ENCODE peak calls at places on chromosomes 11 and 22, in four cellular contexts. L is spleen, F is endothelial cell of umbilical vein, A is HepG2. E is an unnamed sample.

GRCh38 chr11:88553204-88553603 is 215.7 kb upstream of the CTSC start:
- DNase-seq in L (no peak), F (no peak), A (no peak), E (no peak)

GRCh38 chr11:78138694-78139421 is 568 bp downstream of the ALG8 start:
- DNase-seq in L (no peak), F (no peak), A (no peak), E (no peak)

GRCh38 chr11:77154381-77155081 is 26.5 kb downstream of the MYO7A start:
- DNase-seq in L (no peak), F (peak), A (no peak), E (no peak)

GRCh38 chr11:75656044-75656726 is 12.7 kb downstream of the MAP6 start:
- DNase-seq in L (no peak), F (no peak), A (peak), E (no peak)

GRCh38 chr22:25942989-25943411 is 201.0 kb downstream of the MYO18B start:
- DNase-seq in L (no peak), F (no peak), A (no peak), E (no peak)

GRCh38 chr11:72781063-72781312 is 12.9 kb downstream of the STARD10 start:
- DNase-seq in L (no peak), F (no peak), A (no peak), E (no peak)

GRCh38 chr22:37455896-37456295 is 28.6 kb upstream of the ELFN2 start:
- DNase-seq in L (no peak), F (no peak), A (no peak), E (no peak)

GRCh38 chr11:67410369-67410831 is 5.1 kb upstream of the CARNS1 start:
- DNase-seq in L (peak), F (no peak), A (no peak), E (no peak)

GRCh38 chr11:102914238-102915043 is 39.7 kb upstream of the MMP12 start:
- DNase-seq in L (no peak), F (peak), A (peak), E (no peak)

GRCh38 chr11:74472030-74472429 is 4.7 kb upstream of the KCNE3 start:
- DNase-seq in L (no peak), F (no peak), A (no peak), E (no peak)

GRCh38 chr11:130055637-130056036 is 14.1 kb upstream of the APLP2 start:
- DNase-seq in L (no peak), F (no peak), A (no peak), E (no peak)

GRCh38 chr11:2105536-2105935 is 33.7 kb downstream of the IGF2 start:
- DNase-seq in L (peak), F (no peak), A (no peak), E (no peak)

GRCh38 chr11:31026315-31026714 is 343.2 kb downstream of the DCDC1 start:
- DNase-seq in L (no peak), F (no peak), A (no peak), E (no peak)

GRCh38 chr11:126166413-126166812 is 45.0 kb downstream of the RPUSD4 start:
- DNase-seq in L (peak), F (no peak), A (no peak), E (no peak)

GRCh38 chr22:24996420-24996952 is 44.0 kb downstream of the KIAA1671 start:
- DNase-seq in L (no peak), F (peak), A (no peak), E (no peak)

GRCh38 chr11:134142536-134142935 is 73.7 kb downstream of the JAM3 start:
- DNase-seq in L (no peak), F (no peak), A (no peak), E (no peak)

GRCh38 chr11:1870721-1871466 is 18.0 kb downstream of the LSP1 start:
- DNase-seq in L (peak), F (no peak), A (no peak), E (no peak)

GRCh38 chr11:123562166-123562565 is 92.3 kb downstream of the SCN3B start:
- DNase-seq in L (no peak), F (no peak), A (no peak), E (no peak)

GRCh38 chr11:21635359-21635758 is 557.5 kb upstream of the ANO5 start:
- DNase-seq in L (no peak), F (no peak), A (no peak), E (no peak)

GRCh38 chr11:8697056-8697455 is 14.5 kb downstream of the RPL27A start:
- DNase-seq in L (no peak), F (no peak), A (no peak), E (no peak)

GRCh38 chr11:12725863-12726666 is 51.8 kb downstream of the TEAD1 start:
- DNase-seq in L (no peak), F (peak), A (no peak), E (no peak)

GRCh38 chr11:120547871-120548681 is 36.5 kb downstream of the GRIK4 start:
- DNase-seq in L (peak), F (peak), A (peak), E (no peak)

GRCh38 chr11:118703563-118704106 is 24.2 kb upstream of the TREH start:
- DNase-seq in L (no peak), F (no peak), A (no peak), E (no peak)

GRCh38 chr11:11149671-11150459 is 203.2 kb downstream of the CSNK2A3 start:
- DNase-seq in L (no peak), F (no peak), A (no peak), E (no peak)

GRCh38 chr11:11148104-11148509 is 204.9 kb downstream of the CSNK2A3 start:
- DNase-seq in L (no peak), F (no peak), A (no peak), E (no peak)

GRCh38 chr11:11146830-11147229 is 206.2 kb downstream of the CSNK2A3 start:
- DNase-seq in L (no peak), F (no peak), A (no peak), E (no peak)

GRCh38 chr11:11152877-11153276 is 200.2 kb downstream of the CSNK2A3 start:
- DNase-seq in L (no peak), F (no peak), A (no peak), E (no peak)

GRCh38 chr11:11148598-11148997 is 204.5 kb downstream of the CSNK2A3 start:
- DNase-seq in L (no peak), F (no peak), A (no peak), E (no peak)
- TF ChIP-seq POLR2AphosphoS5 in L (no peak), F (no peak), A (no peak), E (no peak)

DNA sequence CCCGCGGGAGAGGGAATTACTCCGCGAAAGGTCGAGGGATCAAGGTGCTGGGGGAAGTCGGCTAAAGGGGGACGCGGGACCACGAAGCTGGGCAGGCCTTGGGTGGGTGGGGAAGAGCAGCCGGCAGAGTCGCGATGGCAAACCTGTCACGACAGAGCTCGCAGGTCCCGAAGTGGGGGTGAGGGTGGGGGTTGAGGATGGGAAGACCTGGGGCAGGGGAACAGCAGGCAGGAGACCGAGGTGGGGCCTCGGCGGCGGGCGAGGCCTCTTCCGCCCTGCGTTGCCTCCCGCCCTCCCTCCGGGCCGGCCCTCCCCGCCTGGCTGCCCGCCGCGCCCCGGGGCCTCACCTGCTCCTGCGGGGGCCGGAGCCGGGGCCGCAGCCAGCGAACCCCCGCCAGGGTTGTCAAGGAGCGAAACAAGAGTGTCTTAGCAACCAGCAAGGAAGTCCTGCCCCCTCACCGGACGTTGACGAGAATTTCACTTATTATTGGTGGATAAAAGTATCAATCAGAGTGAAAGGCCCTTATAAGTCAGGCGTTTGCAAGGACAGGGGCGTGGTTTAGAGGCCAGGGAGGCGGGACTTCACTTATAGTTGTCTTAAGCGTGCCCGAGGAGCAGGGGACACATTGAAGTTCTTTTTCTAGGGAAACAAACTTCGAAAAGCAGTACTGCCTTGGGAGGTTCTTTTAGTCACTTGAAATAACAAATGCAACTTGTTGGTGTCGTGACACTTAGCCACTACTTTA is at the start of gene DNAL4:
- DNase-seq in L (peak), F (peak), A (peak), E (peak)
- TF ChIP-seq POLR2AphosphoS5 in L (peak), F (peak), A (no peak), E (no peak)

GRCh38 chr11:47399860-47400812 is 8.3 kb upstream of the SLC39A13 start:
- DNase-seq in L (peak), F (no peak), A (no peak), E (peak)
- TF ChIP-seq POLR2AphosphoS5 in L (peak), F (peak), A (no peak), E (no peak)

DNA sequence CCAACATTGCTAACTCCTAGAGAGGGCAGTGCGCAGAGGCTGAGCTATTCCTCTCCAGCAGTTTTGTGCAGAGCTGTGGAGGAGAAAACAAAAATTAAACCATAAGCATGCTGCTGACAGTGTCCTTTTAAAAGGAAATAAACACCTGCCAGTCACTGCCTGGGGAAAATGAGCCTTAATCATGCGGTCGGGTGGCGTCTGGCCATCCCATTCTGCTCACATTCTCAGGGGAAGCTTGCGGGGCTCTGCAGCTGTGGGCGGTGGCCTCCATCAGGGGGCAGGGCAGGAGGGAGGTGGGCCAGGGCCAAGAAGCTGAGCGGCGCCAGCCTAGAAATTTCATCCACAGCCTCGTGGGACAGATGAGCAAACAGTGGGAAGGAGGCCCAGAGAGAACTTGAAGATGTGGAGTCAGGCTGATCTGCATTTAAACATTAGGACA is 71.0 kb upstream of the TP53I11 start:
- DNase-seq in L (no peak), F (peak), A (no peak), E (no peak)
- TF ChIP-seq POLR2AphosphoS5 in L (no peak), F (no peak), A (no peak), E (no peak)

GRCh38 chr11:57460756-57461749 is 725 bp downstream of the RTN4RL2 start:
- DNase-seq in L (peak), F (no peak), A (no peak), E (no peak)

GRCh38 chr11:57459112-57460016 is 964 bp upstream of the RTN4RL2 start:
- DNase-seq in L (peak), F (no peak), A (no peak), E (no peak)

GRCh38 chr11:57458410-57459111 is 1.8 kb upstream of the RTN4RL2 start:
- DNase-seq in L (peak), F (no peak), A (no peak), E (no peak)

GRCh38 chr11:57461841-57462489 is 1.6 kb downstream of the RTN4RL2 start:
- DNase-seq in L (no peak), F (no peak), A (no peak), E (no peak)

DNA sequence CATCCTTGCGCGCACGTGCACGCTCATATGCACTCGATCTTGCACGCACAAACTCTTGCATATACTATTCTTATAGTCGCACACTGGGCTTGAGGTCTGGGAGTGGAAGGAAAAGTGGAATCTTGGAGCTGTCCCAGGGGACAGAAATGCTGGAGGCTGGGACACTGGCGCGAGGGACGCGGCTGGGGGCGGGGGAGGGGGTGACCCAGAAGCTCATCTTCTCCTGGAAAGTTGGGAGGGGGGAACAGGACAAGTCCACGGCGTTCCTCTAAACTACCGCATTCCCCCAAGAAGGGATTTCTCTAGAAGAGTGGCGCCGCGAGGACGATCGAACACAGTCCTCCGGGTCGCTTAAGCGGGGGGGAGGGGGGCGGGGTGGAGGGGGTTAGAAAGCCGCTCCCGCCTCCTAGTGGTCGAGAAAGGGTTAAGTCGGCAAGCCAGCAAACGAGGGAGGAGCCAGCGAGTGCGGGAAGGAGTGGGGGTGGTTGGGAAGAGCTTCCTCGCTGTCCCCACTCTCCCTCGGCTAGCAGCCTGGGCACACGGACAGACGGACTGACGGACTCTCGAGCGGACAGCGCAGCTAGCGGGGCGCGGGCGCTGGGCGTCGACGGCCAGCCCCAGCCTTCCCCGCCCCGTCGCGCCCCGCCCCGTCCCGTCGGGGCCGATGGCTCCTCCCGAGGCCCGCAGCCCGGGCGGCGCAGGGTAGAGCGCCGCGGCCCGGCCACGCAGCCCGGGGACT is at the start of gene RTN4RL2:
- DNase-seq in L (peak), F (peak), A (peak), E (peak)
- TF ChIP-seq POLR2AphosphoS5 in L (no peak), F (no peak), A (peak), E (no peak)

DNA sequence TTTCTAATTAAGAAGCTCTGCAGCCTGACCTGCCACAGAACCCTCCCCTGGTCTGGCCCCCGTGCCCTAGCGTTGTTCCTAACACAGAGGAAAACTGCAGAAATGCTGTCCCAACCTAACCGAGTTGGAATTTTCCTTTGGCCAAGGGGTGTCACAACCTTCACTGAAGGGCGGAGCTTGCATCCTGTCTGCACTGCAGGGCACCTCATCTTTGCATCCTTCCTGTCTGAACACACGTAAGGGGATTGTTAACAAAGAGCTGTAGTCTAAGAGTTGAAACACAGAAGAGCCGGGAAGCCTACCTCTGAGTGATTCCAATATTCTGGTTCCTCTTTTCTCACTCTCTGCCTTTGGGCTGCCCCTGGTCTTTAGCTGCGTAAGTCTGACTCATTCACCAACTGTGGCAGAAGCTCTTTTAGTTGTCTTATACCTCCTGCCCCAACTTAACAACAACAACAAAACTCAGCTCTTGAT is 1.6 kb downstream of the DIXDC1 start:
- DNase-seq in L (no peak), F (peak), A (peak), E (peak)
- TF ChIP-seq POLR2AphosphoS5 in L (no peak), F (no peak), A (no peak), E (no peak)

E was measured in GM12891.